ENCODE peak calls at places on chromosomes 2 and 18, in four cellular contexts. One of them, this sample, is unnamed.

GRCh38 chr2:146587291-146587713 is 1257.5 kb upstream of the ACVR2A start:
- DNase-seq in SK-N-SH: peak; percentile 4
- DNase-seq in GM12878: no peak
- DNase-seq in A549: no peak
- DNase-seq in this sample: no peak

GRCh38 chr2:24682357-24682756 is 110.8 kb downstream of the PTRHD1 start:
- DNase-seq in SK-N-SH: no peak
- DNase-seq in GM12878: no peak
- DNase-seq in A549: no peak
- DNase-seq in this sample: no peak

GRCh38 chr2:233446616-233447305 is 92.5 kb downstream of the DGKD start:
- DNase-seq in A549: no peak
- DNase-seq in GM12878: no peak
- DNase-seq in SK-N-SH: no peak
- DNase-seq in this sample: no peak

GRCh38 chr2:181235683-181236459 is 221.3 kb upstream of the ITGA4 start:
- DNase-seq in A549: no peak
- DNase-seq in SK-N-SH: no peak
- DNase-seq in GM12878: peak; percentile 82
- DNase-seq in this sample: no peak

GRCh38 chr2:227153307-227153706 is 10.7 kb downstream of the COL4A4 start:
- DNase-seq in A549: peak; percentile 53
- DNase-seq in SK-N-SH: no peak
- DNase-seq in GM12878: no peak
- DNase-seq in this sample: no peak

GRCh38 chr2:188979730-188980123 is 5.6 kb downstream of the COL3A1 start:
- DNase-seq in GM12878: no peak
- DNase-seq in A549: no peak
- DNase-seq in SK-N-SH: no peak
- DNase-seq in this sample: no peak

GRCh38 chr2:237501892-237502513 is 15.0 kb downstream of the MLPH start:
- DNase-seq in GM12878: no peak
- DNase-seq in SK-N-SH: no peak
- DNase-seq in A549: peak; percentile 70
- DNase-seq in this sample: no peak

GRCh38 chr18:35172451-35173035 is 68.3 kb upstream of the ZNF397 start:
- DNase-seq in A549: no peak
- DNase-seq in GM12878: no peak
- DNase-seq in SK-N-SH: no peak
- DNase-seq in this sample: no peak

GRCh38 chr2:209614630-209615369 is 156.8 kb upstream of the UNC80 start:
- DNase-seq in GM12878: no peak
- DNase-seq in SK-N-SH: no peak
- DNase-seq in A549: no peak
- DNase-seq in this sample: no peak

GRCh38 chr2:206164261-206164862 is 4.7 kb downstream of the EEF1B2 start:
- DNase-seq in SK-N-SH: peak; percentile 44
- DNase-seq in GM12878: no peak
- DNase-seq in A549: peak; percentile 42
- DNase-seq in this sample: peak; percentile 34

GRCh38 chr2:233824373-233824772 is 30.0 kb downstream of the HJURP start:
- DNase-seq in GM12878: no peak
- DNase-seq in SK-N-SH: no peak
- DNase-seq in A549: no peak
- DNase-seq in this sample: no peak

GRCh38 chr2:122129399-122129798 is 373.9 kb downstream of the TSN start:
- DNase-seq in A549: no peak
- DNase-seq in SK-N-SH: no peak
- DNase-seq in GM12878: no peak
- DNase-seq in this sample: no peak

GRCh38 chr2:6526093-6526824 is 339.4 kb downstream of the CMPK2 start:
- DNase-seq in GM12878: peak; percentile 9
- DNase-seq in SK-N-SH: peak; percentile 57
- DNase-seq in A549: no peak
- DNase-seq in this sample: peak; percentile 23

GRCh38 chr2:156181208-156181607 is 151.3 kb downstream of the NR4A2 start:
- DNase-seq in GM12878: no peak
- DNase-seq in A549: no peak
- DNase-seq in SK-N-SH: no peak
- DNase-seq in this sample: no peak

GRCh38 chr2:64210816-64211215 is 66.6 kb upstream of the PELI1 start:
- DNase-seq in A549: no peak
- DNase-seq in SK-N-SH: no peak
- DNase-seq in GM12878: no peak
- DNase-seq in this sample: no peak

GRCh38 chr2:29305762-29306161 is 190.5 kb downstream of the CLIP4 start:
- DNase-seq in GM12878: no peak
- DNase-seq in A549: no peak
- DNase-seq in SK-N-SH: no peak
- DNase-seq in this sample: no peak

GRCh38 chr18:58603365-58604067 is 25.4 kb downstream of the ALPK2 start:
- DNase-seq in SK-N-SH: no peak
- DNase-seq in GM12878: no peak
- DNase-seq in A549: no peak
- DNase-seq in this sample: no peak

GRCh38 chr2:231138699-231139098 is 13.9 kb upstream of the HTR2B start:
- DNase-seq in SK-N-SH: no peak
- DNase-seq in A549: no peak
- DNase-seq in GM12878: no peak
- DNase-seq in this sample: no peak

GRCh38 chr2:175853110-175853509 is 149.0 kb downstream of the LNPK start:
- DNase-seq in GM12878: no peak
- DNase-seq in A549: no peak
- DNase-seq in SK-N-SH: no peak
- DNase-seq in this sample: no peak

GRCh38 chr2:240443891-240444301 is 8.4 kb downstream of the GPC1 start:
- DNase-seq in A549: no peak
- DNase-seq in SK-N-SH: no peak
- DNase-seq in GM12878: no peak
- DNase-seq in this sample: no peak
- H3K27ac ChIP-seq in A549: peak overlapping the region; percentile 78
- H3K27ac ChIP-seq in SK-N-SH: no peak overlapping the region
- H3K27ac ChIP-seq in GM12878: no peak overlapping the region
- H3K27ac ChIP-seq in this sample: no peak overlapping the region

DNA sequence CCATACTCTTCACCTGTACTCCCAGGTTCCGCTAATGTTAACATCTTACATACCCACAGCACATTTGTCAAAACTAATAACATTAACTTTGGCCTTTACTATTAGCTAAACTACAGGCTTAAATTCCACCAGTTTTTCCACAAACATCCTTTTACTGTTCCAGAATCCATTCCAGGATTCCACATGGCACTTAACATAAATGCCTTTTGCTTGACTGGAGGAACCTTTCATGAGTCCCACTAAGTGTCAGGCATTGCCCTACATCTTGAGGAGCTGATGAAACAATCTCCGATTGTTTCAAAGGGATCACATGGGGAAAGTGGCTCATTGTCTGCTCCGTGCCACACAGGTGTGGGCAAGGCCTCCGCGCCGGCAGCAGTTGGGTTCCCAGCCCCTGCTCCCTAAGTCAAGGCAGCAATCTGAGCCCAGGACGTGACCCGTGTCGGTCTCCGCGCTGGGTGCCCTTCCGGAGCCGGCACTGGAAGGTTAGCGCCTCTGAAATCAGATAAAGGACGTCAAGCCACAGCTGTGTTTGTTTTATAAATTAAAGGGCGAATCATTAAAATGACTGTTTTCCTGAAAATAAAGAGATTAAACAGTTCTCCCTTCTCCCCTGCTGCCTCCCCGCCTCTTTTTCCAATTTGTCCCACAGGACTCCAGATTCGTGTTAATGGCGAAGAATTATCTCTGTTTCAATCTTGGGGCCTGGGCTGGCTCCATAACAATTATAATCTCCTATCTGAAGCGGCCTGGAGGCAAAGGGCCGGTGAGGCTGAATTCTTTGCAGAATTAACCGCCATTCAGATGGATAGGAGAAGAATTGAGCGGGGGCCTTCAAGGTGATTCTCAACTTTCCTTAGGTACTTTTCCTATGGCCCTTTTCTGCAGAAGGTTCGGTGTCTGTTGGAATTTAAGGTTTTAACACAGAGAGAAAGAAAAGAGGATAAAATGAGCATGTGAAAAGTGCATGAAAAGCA is 84.3 kb upstream of the FZD7 start:
- DNase-seq in SK-N-SH: peak; percentile 71
- DNase-seq in A549: no peak
- DNase-seq in GM12878: no peak
- DNase-seq in this sample: no peak
- TF ChIP-seq PBX3 in SK-N-SH: no peak
- TF ChIP-seq PBX3 in A549: no peak
- TF ChIP-seq PBX3 in GM12878: no peak
- TF ChIP-seq PBX3 in this sample: no peak

GRCh38 chr2:120821446-120822160 is 85.9 kb downstream of the GLI2 start:
- DNase-seq in SK-N-SH: no peak
- DNase-seq in A549: no peak
- DNase-seq in GM12878: no peak
- DNase-seq in this sample: no peak

GRCh38 chr2:120820263-120820884 is 84.7 kb downstream of the GLI2 start:
- DNase-seq in GM12878: no peak
- DNase-seq in SK-N-SH: peak; percentile 81
- DNase-seq in A549: no peak
- DNase-seq in this sample: no peak

GRCh38 chr2:120819720-120820210 is 84.1 kb downstream of the GLI2 start:
- DNase-seq in GM12878: no peak
- DNase-seq in SK-N-SH: no peak
- DNase-seq in A549: no peak
- DNase-seq in this sample: no peak

GRCh38 chr2:120822908-120823307 is 87.2 kb downstream of the GLI2 start:
- DNase-seq in GM12878: no peak
- DNase-seq in SK-N-SH: no peak
- DNase-seq in A549: no peak
- DNase-seq in this sample: no peak

GRCh38 chr2:120820885-120821279 is 85.2 kb downstream of the GLI2 start:
- DNase-seq in SK-N-SH: no peak
- DNase-seq in A549: no peak
- DNase-seq in GM12878: no peak
- DNase-seq in this sample: no peak
- H3K27ac ChIP-seq in SK-N-SH: peak overlapping the region; percentile 62
- H3K27ac ChIP-seq in A549: peak overlapping the region; percentile 84
- H3K27ac ChIP-seq in GM12878: no peak overlapping the region
- H3K27ac ChIP-seq in this sample: no peak overlapping the region

GRCh38 chr2:222239945-222240675 is 58.7 kb downstream of the PAX3 start:
- DNase-seq in GM12878: no peak
- DNase-seq in A549: no peak
- DNase-seq in SK-N-SH: no peak
- DNase-seq in this sample: peak; percentile 5
- TF ChIP-seq PBX3 in GM12878: no peak
- TF ChIP-seq PBX3 in A549: no peak
- TF ChIP-seq PBX3 in SK-N-SH: no peak
- TF ChIP-seq PBX3 in this sample: no peak

DNA sequence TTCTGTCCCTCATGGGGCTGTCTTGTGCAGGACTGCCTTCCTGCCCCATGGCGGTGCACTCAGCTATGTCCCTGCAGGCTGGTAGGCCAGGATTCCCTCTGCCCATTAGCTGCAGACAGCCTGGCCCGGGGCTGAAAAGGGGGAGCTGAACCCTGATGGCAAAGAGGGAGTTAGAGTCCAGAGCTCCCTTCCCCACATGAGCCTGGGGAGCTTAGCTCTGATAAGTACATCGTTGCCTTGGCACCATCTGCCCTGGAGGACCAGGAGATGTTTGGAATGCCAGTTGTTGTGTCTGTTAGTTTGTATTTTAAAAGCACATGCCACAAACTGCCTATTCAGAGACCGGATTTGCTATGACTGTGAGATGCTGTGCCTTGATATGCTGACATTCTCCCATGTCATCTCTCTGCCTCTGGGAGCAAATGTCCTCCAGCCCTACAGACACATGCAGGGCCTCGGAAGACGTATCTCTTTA is 65.1 kb upstream of the AFF3 start:
- DNase-seq in GM12878: no peak
- DNase-seq in A549: no peak
- DNase-seq in SK-N-SH: peak; percentile 82
- DNase-seq in this sample: no peak
- H3K27ac ChIP-seq in GM12878: no peak overlapping the region
- H3K27ac ChIP-seq in A549: no peak overlapping the region
- H3K27ac ChIP-seq in SK-N-SH: peak overlapping the region; percentile 78
- H3K27ac ChIP-seq in this sample: no peak overlapping the region

GRCh38 chr2:86017901-86018896 is 87.5 kb downstream of the POLR1A start:
- DNase-seq in A549: no peak
- DNase-seq in GM12878: no peak
- DNase-seq in SK-N-SH: no peak
- DNase-seq in this sample: no peak
- TF ChIP-seq PBX3 in A549: no peak
- TF ChIP-seq PBX3 in GM12878: no peak
- TF ChIP-seq PBX3 in SK-N-SH: no peak
- TF ChIP-seq PBX3 in this sample: no peak

DNA sequence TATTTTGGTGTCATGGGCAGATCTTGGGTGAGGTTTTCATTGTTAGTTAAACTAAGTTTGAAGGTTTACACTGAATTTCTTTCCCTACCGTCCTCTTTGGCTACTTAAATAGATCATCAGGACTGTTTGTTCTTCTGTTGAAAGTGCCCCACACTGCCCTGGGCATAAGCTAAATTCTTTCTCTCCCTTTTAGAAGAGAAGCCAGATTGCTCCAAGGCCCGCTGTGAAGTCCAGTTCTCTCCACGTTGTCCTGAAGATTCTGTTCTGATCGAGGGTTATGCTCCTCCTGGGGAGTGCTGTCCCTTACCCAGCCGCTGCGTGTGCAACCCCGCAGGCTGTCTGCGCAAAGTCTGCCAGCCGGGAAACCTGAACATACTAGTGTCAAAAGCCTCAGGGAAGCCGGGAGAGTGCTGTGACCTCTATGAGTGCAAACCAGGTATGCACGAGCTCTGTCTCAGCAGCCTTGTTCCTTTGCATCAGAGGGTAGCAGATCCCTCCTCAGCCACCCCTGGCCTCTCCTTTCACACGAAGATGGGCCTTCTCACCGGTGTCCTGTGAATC is 85.6 kb downstream of the CRIM1 start:
- DNase-seq in A549: no peak
- DNase-seq in SK-N-SH: no peak
- DNase-seq in GM12878: no peak
- DNase-seq in this sample: no peak
- H3K27ac ChIP-seq in A549: peak overlapping the region; percentile 80
- H3K27ac ChIP-seq in SK-N-SH: no peak overlapping the region
- H3K27ac ChIP-seq in GM12878: no peak overlapping the region
- H3K27ac ChIP-seq in this sample: no peak overlapping the region

GRCh38 chr2:8447610-8448221 is 234.1 kb upstream of the ID2 start:
- DNase-seq in GM12878: no peak
- DNase-seq in A549: peak; percentile 61
- DNase-seq in SK-N-SH: no peak
- DNase-seq in this sample: no peak
- TF ChIP-seq PBX3 in GM12878: no peak
- TF ChIP-seq PBX3 in A549: no peak
- TF ChIP-seq PBX3 in SK-N-SH: no peak
- TF ChIP-seq PBX3 in this sample: no peak

This sample was measured in HepG2.